ENCODE peak calls at places on chromosomes 13 and 19, in four cellular contexts. One of them, this sample, is unnamed.
A peak's percentile ranks its signal among the peaks of the same experiment; 100 is the strongest.

GRCh38 chr19:28288850-28289249 is 924.1 kb downstream of the UQCRFS1 start:
- DNase-seq in upper lobe of right lung: no peak
- DNase-seq in left ventricle myocardium inferior: no peak
- DNase-seq in ovary: no peak
- DNase-seq in this sample: no peak

GRCh38 chr19:45045671-45046353 is 7.0 kb downstream of the CLASRP start:
- DNase-seq in upper lobe of right lung: no peak
- DNase-seq in left ventricle myocardium inferior: no peak
- DNase-seq in ovary: no peak
- DNase-seq in this sample: peak; percentile 54

GRCh38 chr19:43624933-43625332 is 5.5 kb upstream of the ZNF428 start:
- DNase-seq in upper lobe of right lung: peak; percentile 83
- DNase-seq in left ventricle myocardium inferior: peak; percentile 36
- DNase-seq in ovary: no peak
- DNase-seq in this sample: peak; percentile 55

GRCh38 chr13:74068471-74068870 is 65.7 kb downstream of the KLF12 start:
- DNase-seq in upper lobe of right lung: no peak
- DNase-seq in left ventricle myocardium inferior: no peak
- DNase-seq in ovary: no peak
- DNase-seq in this sample: no peak

GRCh38 chr13:20247403-20247802 is 15.3 kb upstream of the GJB6 start:
- DNase-seq in upper lobe of right lung: no peak
- DNase-seq in left ventricle myocardium inferior: no peak
- DNase-seq in ovary: no peak
- DNase-seq in this sample: no peak

GRCh38 chr13:103795892-103796478 is 729.8 kb upstream of the SLC10A2 start:
- DNase-seq in upper lobe of right lung: no peak
- DNase-seq in left ventricle myocardium inferior: no peak
- DNase-seq in ovary: no peak
- DNase-seq in this sample: no peak

GRCh38 chr19:35468637-35469036 is 20.6 kb downstream of the FFAR2 start:
- DNase-seq in upper lobe of right lung: peak; percentile 74
- DNase-seq in left ventricle myocardium inferior: peak; percentile 39
- DNase-seq in ovary: peak; percentile 32
- DNase-seq in this sample: peak; percentile 71

GRCh38 chr19:33248954-33249613 is 23.4 kb upstream of the SLC7A10 start:
- DNase-seq in upper lobe of right lung: peak; percentile 86
- DNase-seq in left ventricle myocardium inferior: no peak
- DNase-seq in ovary: no peak
- DNase-seq in this sample: peak; percentile 71

GRCh38 chr13:39037410-39037879 is 444 bp downstream of the PROSER1 start:
- DNase-seq in upper lobe of right lung: no peak
- DNase-seq in left ventricle myocardium inferior: no peak
- DNase-seq in ovary: no peak
- DNase-seq in this sample: no peak

GRCh38 chr13:110559429-110559943 is 2.0 kb downstream of the RAB20 start:
- DNase-seq in upper lobe of right lung: peak; percentile 92
- DNase-seq in left ventricle myocardium inferior: peak; percentile 57
- DNase-seq in ovary: peak; percentile 57
- DNase-seq in this sample: peak; percentile 82

GRCh38 chr19:3149526-3150505 is 14.0 kb downstream of the GNA15 start:
- DNase-seq in upper lobe of right lung: no peak
- DNase-seq in left ventricle myocardium inferior: no peak
- DNase-seq in ovary: no peak
- DNase-seq in this sample: no peak

GRCh38 chr19:38538793-38539528 is 78.8 kb downstream of the MAP4K1 start:
- DNase-seq in upper lobe of right lung: no peak
- DNase-seq in left ventricle myocardium inferior: no peak
- DNase-seq in ovary: no peak
- DNase-seq in this sample: no peak

GRCh38 chr19:17557461-17557860 is 2.0 kb downstream of the COLGALT1 start:
- DNase-seq in upper lobe of right lung: no peak
- DNase-seq in left ventricle myocardium inferior: no peak
- DNase-seq in ovary: no peak
- DNase-seq in this sample: no peak

GRCh38 chr13:34810996-34811395 is 131.1 kb upstream of the NBEA start:
- DNase-seq in upper lobe of right lung: no peak
- DNase-seq in left ventricle myocardium inferior: no peak
- DNase-seq in ovary: no peak
- DNase-seq in this sample: no peak

GRCh38 chr13:46679369-46680180 is 117.4 kb downstream of the ESD start:
- DNase-seq in upper lobe of right lung: no peak
- DNase-seq in left ventricle myocardium inferior: no peak
- DNase-seq in ovary: peak; percentile 49
- DNase-seq in this sample: no peak

GRCh38 chr19:41703602-41704293 is 4.7 kb upstream of the CEACAM5 start:
- DNase-seq in upper lobe of right lung: peak; percentile 48
- DNase-seq in left ventricle myocardium inferior: no peak
- DNase-seq in ovary: no peak
- DNase-seq in this sample: peak; percentile 40

GRCh38 chr13:33744589-33745369 is 73.2 kb upstream of the RFC3 start:
- DNase-seq in upper lobe of right lung: peak; percentile 70
- DNase-seq in left ventricle myocardium inferior: no peak
- DNase-seq in ovary: peak; percentile 23
- DNase-seq in this sample: no peak

GRCh38 chr19:31350693-31351211 is 1.5 kb upstream of the TSHZ3 start:
- DNase-seq in upper lobe of right lung: peak; percentile 81
- DNase-seq in left ventricle myocardium inferior: peak; percentile 68
- DNase-seq in ovary: peak; percentile 77
- DNase-seq in this sample: peak; percentile 65

GRCh38 chr13:78875792-78876580 is 217.0 kb upstream of the OBI1 start:
- DNase-seq in upper lobe of right lung: no peak
- DNase-seq in left ventricle myocardium inferior: no peak
- DNase-seq in ovary: no peak
- DNase-seq in this sample: peak; percentile 69

GRCh38 chr19:3108775-3109174 is 14.6 kb downstream of the GNA11 start:
- DNase-seq in upper lobe of right lung: no peak
- DNase-seq in left ventricle myocardium inferior: peak; percentile 56
- DNase-seq in ovary: no peak
- DNase-seq in this sample: no peak

GRCh38 chr13:112213467-112214245 is 146.7 kb downstream of the SOX1 start:
- DNase-seq in upper lobe of right lung: peak; percentile 81
- DNase-seq in left ventricle myocardium inferior: no peak
- DNase-seq in ovary: no peak
- DNase-seq in this sample: peak; percentile 89

GRCh38 chr19:28290963-28291657 is 921.8 kb downstream of the UQCRFS1 start:
- DNase-seq in upper lobe of right lung: no peak
- DNase-seq in left ventricle myocardium inferior: no peak
- DNase-seq in ovary: no peak
- DNase-seq in this sample: no peak

GRCh38 chr19:42254083-42254849 is 662 bp downstream of the ERF start:
- DNase-seq in upper lobe of right lung: peak; percentile 85
- DNase-seq in left ventricle myocardium inferior: peak; percentile 79
- DNase-seq in ovary: peak; percentile 85
- DNase-seq in this sample: peak; percentile 85

GRCh38 chr19:41821003-41821735 is 23.3 kb downstream of the LYPD4 start:
- DNase-seq in upper lobe of right lung: peak; percentile 57
- DNase-seq in left ventricle myocardium inferior: no peak
- DNase-seq in ovary: no peak
- DNase-seq in this sample: no peak

GRCh38 chr13:45851171-45851889 is at the start of gene SIAH3:
- DNase-seq in upper lobe of right lung: no peak
- DNase-seq in left ventricle myocardium inferior: no peak
- DNase-seq in ovary: no peak
- DNase-seq in this sample: no peak

GRCh38 chr19:28313633-28314032 is 899.3 kb downstream of the UQCRFS1 start:
- DNase-seq in upper lobe of right lung: no peak
- DNase-seq in left ventricle myocardium inferior: peak; percentile 20
- DNase-seq in ovary: peak; percentile 28
- DNase-seq in this sample: no peak

GRCh38 chr13:28746289-28746612 is 27.5 kb upstream of the SLC46A3 start:
- DNase-seq in upper lobe of right lung: no peak
- DNase-seq in left ventricle myocardium inferior: no peak
- DNase-seq in ovary: no peak
- DNase-seq in this sample: no peak

GRCh38 chr13:33167521-33167920 is 118.0 kb downstream of the STARD13 start:
- DNase-seq in upper lobe of right lung: no peak
- DNase-seq in left ventricle myocardium inferior: no peak
- DNase-seq in ovary: no peak
- DNase-seq in this sample: no peak

GRCh38 chr13:27211771-27212364 is 39.5 kb upstream of the RPL21 start:
- DNase-seq in upper lobe of right lung: no peak
- DNase-seq in left ventricle myocardium inferior: no peak
- DNase-seq in ovary: no peak
- DNase-seq in this sample: no peak

DNA sequence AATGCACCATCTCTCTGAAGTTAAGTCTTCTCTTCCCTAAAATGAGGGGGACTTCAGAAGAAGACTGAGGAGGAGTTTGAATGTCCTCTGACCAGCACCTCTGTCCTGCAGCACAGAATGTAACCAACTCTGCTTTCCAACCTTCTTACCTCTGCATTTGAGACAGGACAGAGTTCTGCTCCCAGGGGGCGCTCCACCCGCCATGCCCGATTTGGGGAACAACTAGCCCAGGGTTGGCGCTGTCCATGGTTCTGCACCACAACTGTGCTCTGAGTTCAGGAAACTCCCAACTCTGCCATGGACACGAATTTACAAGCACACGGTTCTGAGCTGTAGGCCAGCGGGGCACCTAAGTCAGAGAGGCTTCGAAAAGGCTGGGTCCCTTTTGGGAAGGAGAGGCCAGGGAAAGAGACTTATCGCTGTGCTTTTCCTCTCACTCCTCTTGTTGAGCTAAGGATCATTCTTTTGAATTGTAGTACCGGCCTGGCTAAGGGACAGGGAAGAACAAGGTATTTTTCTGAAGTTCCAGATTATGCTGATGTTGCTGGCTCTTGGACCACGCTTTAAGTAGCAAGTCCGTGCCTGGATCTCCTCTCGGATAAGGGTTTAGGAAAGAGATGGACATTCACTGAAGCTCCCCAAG is 22.2 kb downstream of the SIGLEC5 start:
- DNase-seq in upper lobe of right lung: peak; percentile 91
- DNase-seq in left ventricle myocardium inferior: peak; percentile 79
- DNase-seq in ovary: peak; percentile 54
- DNase-seq in this sample: peak; percentile 67
- TF ChIP-seq CTCF in upper lobe of right lung: peak; percentile 58
- TF ChIP-seq CTCF in left ventricle myocardium inferior: peak; percentile 60
- TF ChIP-seq CTCF in ovary: peak; percentile 17
- TF ChIP-seq CTCF in this sample: peak; percentile 32

GRCh38 chr19:47498561-47498960 is 14.5 kb upstream of the KPTN start:
- DNase-seq in upper lobe of right lung: no peak
- DNase-seq in left ventricle myocardium inferior: no peak
- DNase-seq in ovary: no peak
- DNase-seq in this sample: no peak

GRCh38 chr19:47499371-47499770 is 15.4 kb upstream of the KPTN start:
- DNase-seq in upper lobe of right lung: no peak
- DNase-seq in left ventricle myocardium inferior: no peak
- DNase-seq in ovary: no peak
- DNase-seq in this sample: no peak

GRCh38 chr19:47497073-47497766 is 13.2 kb upstream of the KPTN start:
- DNase-seq in upper lobe of right lung: no peak
- DNase-seq in left ventricle myocardium inferior: no peak
- DNase-seq in ovary: no peak
- DNase-seq in this sample: no peak

GRCh38 chr19:47497821-47498520 is 14.0 kb upstream of the KPTN start:
- DNase-seq in upper lobe of right lung: no peak
- DNase-seq in left ventricle myocardium inferior: no peak
- DNase-seq in ovary: no peak
- DNase-seq in this sample: no peak

DNA sequence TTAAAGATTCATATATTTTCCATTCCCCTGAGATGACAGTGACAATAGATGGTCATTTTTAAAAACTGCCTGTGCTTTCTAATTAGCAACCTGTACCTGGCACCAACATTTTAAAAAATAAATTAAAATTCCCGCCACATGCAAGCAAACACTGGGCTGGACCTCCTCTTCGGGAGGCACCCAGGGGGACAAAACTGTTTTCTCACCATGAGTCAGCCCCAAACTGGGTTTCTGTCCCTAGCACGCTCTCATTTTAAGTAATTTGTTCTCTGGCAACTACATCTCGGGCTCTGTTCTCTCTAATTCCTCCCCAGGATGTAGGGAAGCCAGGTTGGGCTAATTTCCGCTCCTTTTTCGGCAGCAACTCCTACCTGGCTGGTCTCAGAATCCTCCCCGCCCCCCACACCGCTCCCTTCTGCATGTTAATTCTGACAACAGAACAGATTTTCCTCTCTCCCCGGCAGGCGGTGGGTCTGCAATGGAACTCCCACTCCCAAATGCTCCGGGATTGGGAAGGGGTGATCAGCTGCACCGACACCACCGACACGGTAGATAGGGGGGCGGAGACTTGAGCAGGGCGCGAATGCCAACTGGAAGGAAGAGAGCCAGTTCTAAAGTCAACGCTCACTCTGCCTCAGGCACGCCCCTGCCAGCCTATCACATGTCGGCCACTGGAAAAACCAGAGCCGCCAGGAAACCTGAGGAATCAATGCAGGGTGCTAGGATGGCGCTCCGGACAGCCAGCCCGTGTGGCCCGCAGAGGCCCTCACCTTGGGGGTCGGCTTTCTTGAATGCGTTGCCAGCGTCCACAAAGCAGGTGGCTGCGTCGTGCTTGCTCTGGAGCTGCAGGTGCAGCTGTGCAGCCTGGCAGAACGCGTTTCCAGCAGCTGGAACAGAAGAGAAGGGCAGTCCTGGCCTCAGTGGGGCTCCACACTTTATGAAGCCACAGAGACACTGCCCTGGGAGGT is 14.7 kb downstream of the NAPA start:
- DNase-seq in upper lobe of right lung: no peak
- DNase-seq in left ventricle myocardium inferior: no peak
- DNase-seq in ovary: no peak
- DNase-seq in this sample: no peak
- H3K36me3 ChIP-seq in upper lobe of right lung: peaks cover 74% of the 10 kb centered on the region
- H3K36me3 ChIP-seq in left ventricle myocardium inferior: peaks cover 75% of the 10 kb centered on the region
- H3K36me3 ChIP-seq in ovary: no peaks in the 10 kb centered on the region
- H3K36me3 ChIP-seq in this sample: peaks cover 2% of the 10 kb centered on the region

DNA sequence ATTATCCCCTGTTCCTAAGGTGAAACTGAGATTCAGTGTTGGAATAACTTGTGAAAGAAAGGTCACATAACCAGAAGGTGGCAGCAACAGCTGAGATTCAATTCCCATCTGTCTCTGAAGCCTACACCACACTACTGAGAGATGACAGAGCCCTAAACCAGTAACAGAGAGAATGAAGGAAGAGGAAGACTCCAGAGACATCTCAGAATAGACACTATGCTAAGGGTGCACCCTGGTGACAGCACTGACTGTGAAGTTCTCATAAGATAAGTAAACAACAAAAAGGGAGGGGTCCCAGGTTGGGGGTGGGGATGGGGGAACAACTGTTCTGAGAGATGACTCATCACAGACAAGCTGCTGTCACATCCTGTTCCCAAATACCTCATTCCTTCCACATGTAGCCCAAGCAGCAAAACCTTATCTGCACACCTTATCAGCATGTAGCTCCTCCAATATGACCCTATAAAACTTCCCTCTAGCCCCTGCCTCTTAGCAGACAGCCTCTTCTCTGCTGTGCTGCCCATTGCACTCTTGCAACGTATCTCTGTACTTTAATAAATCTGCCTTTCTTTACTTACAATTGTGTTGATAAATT is 46.5 kb downstream of the UTP14C start:
- DNase-seq in upper lobe of right lung: no peak
- DNase-seq in left ventricle myocardium inferior: no peak
- DNase-seq in ovary: no peak
- DNase-seq in this sample: no peak
- TF ChIP-seq CTCF in upper lobe of right lung: no peak
- TF ChIP-seq CTCF in left ventricle myocardium inferior: peak; percentile 34
- TF ChIP-seq CTCF in ovary: no peak
- TF ChIP-seq CTCF in this sample: peak; percentile 62

GRCh38 chr19:5925830-5926459 is 11.9 kb downstream of the CAPS start:
- DNase-seq in upper lobe of right lung: no peak
- DNase-seq in left ventricle myocardium inferior: no peak
- DNase-seq in ovary: no peak
- DNase-seq in this sample: no peak
- H3K36me3 ChIP-seq in upper lobe of right lung: peaks cover 100% of the 10 kb centered on the region
- H3K36me3 ChIP-seq in left ventricle myocardium inferior: peaks cover 94% of the 10 kb centered on the region
- H3K36me3 ChIP-seq in ovary: no peaks in the 10 kb centered on the region
- H3K36me3 ChIP-seq in this sample: peaks cover 3% of the 10 kb centered on the region